ENCODE peak calls at places on chromosomes 3 and 15, in four cellular contexts. B is activated naive CD4-positive, alpha-beta T cell; Y is hepatic stellate cell; P is cardiac fibroblast. Q is an unnamed sample.

GRCh38 chr3:123749716-123750115 is 134.4 kb downstream of the MYLK start:
- DNase-seq in P (peak), B (no peak), Y (peak), Q (peak)

GRCh38 chr15:41930221-41930866 is 36.5 kb upstream of the SPTBN5 start:
- DNase-seq in P (peak), Y (peak), B (no peak), Q (peak)

GRCh38 chr15:87212041-87212440 is 1044.5 kb downstream of the NTRK3 start:
- DNase-seq in P (no peak), B (no peak), Y (no peak), Q (no peak)

GRCh38 chr15:58528197-58528870 is 96.5 kb downstream of the LIPC start:
- DNase-seq in Y (no peak), B (no peak), P (peak), Q (peak)

GRCh38 chr3:171163724-171164465 is 137.4 kb upstream of the SLC2A2 start:
- DNase-seq in Y (no peak), P (no peak), B (no peak), Q (no peak)

GRCh38 chr3:132164469-132165092 is 129.8 kb upstream of the CPNE4 start:
- DNase-seq in P (peak), B (no peak), Y (no peak), Q (no peak)

GRCh38 chr3:176906046-176906905 is 291.0 kb downstream of the TBL1XR1 start:
- DNase-seq in P (peak), Y (peak), B (no peak), Q (peak)

GRCh38 chr3:99559196-99559595 is 79.2 kb upstream of the COL8A1 start:
- DNase-seq in B (no peak), Y (no peak), P (no peak), Q (no peak)

Q was measured in mesenchymal stem cell.